ENCODE peak calls at places on chromosomes 11 and 22, in four cellular contexts. S is prostate gland, B is tibial nerve, Q is A549. V is an unnamed sample.

GRCh38 chr22:30969532-30970355 is 679 bp downstream of the TUG1 start:
- DNase-seq in S (no peak), B (no peak), Q (peak), V (no peak)

GRCh38 chr22:33811686-33812085 is 108.6 kb downstream of the LARGE1 start:
- DNase-seq in S (no peak), B (peak), Q (no peak), V (no peak)

GRCh38 chr11:60985991-60986915 is 14.8 kb downstream of the CD6 start:
- DNase-seq in S (no peak), B (no peak), Q (no peak), V (peak)

GRCh38 chr11:77199346-77199745 is 71.3 kb downstream of the MYO7A start:
- DNase-seq in S (no peak), B (no peak), Q (no peak), V (no peak)

GRCh38 chr11:97772696-97773095 is 1248.1 kb upstream of the CNTN5 start:
- DNase-seq in S (no peak), B (no peak), Q (no peak), V (no peak)

GRCh38 chr22:37801946-37802309 is 5.8 kb upstream of the GCAT start:
- DNase-seq in S (no peak), B (no peak), Q (no peak), V (no peak)

GRCh38 chr11:65362320-65362931 is 7.9 kb downstream of the TIGD3 start:
- DNase-seq in S (no peak), B (no peak), Q (no peak), V (no peak)

GRCh38 chr11:134528453-134528852 is 116.4 kb upstream of the B3GAT1 start:
- DNase-seq in S (no peak), B (no peak), Q (no peak), V (no peak)

GRCh38 chr22:44329179-44329796 is 16.5 kb upstream of the SHISAL1 start:
- DNase-seq in S (no peak), B (no peak), Q (no peak), V (peak)

GRCh38 chr22:40791241-40791640 is 27.9 kb downstream of the SLC25A17 start:
- DNase-seq in S (no peak), B (no peak), Q (no peak), V (no peak)

GRCh38 chr22:26957176-26957575 is 299.8 kb downstream of the MIAT start:
- DNase-seq in S (no peak), B (no peak), Q (no peak), V (no peak)

GRCh38 chr22:19270873-19271272 is 20.6 kb downstream of the CLTCL1 start:
- DNase-seq in S (no peak), B (no peak), Q (no peak), V (no peak)

GRCh38 chr11:84413547-84413946 is 1127.4 kb upstream of the CCDC90B start:
- DNase-seq in S (no peak), B (no peak), Q (no peak), V (no peak)

GRCh38 chr11:285894-286220 is 3.1 kb upstream of the PGGHG start:
- DNase-seq in S (no peak), B (peak), Q (no peak), V (no peak)

GRCh38 chr11:34339149-34340064 is 18.4 kb downstream of the ABTB2 start:
- DNase-seq in S (no peak), B (no peak), Q (peak), V (no peak)

GRCh38 chr22:23750744-23751440 is at the start of gene ZNF70:
- DNase-seq in S (peak), B (peak), Q (peak), V (peak)

GRCh38 chr11:74970852-74971395 is 17.8 kb upstream of the NEU3 start:
- DNase-seq in S (no peak), B (no peak), Q (no peak), V (no peak)

GRCh38 chr11:64268687-64269379 is 15.6 kb downstream of the BAD start:
- DNase-seq in S (no peak), B (peak), Q (no peak), V (no peak)

GRCh38 chr11:100640646-100641045 is 46.4 kb upstream of the ARHGAP42 start:
- DNase-seq in S (no peak), B (no peak), Q (no peak), V (no peak)

GRCh38 chr11:119728226-119728626 is 774 bp downstream of the NECTIN1 start:
- DNase-seq in S (peak), B (no peak), Q (peak), V (peak)

GRCh38 chr22:40553014-40553579 is 83.4 kb downstream of the MRTFA start:
- DNase-seq in S (no peak), B (no peak), Q (no peak), V (no peak)

GRCh38 chr22:41834005-41834975 is 1.4 kb downstream of the SREBF2 start:
- DNase-seq in S (no peak), B (no peak), Q (no peak), V (no peak)
- TF ChIP-seq POLR2A in S (no peak), B (no peak), Q (no peak), V (no peak)

GRCh38 chr11:87232320-87232719 is 194.6 kb downstream of the TMEM135 start:
- DNase-seq in S (no peak), B (no peak), Q (no peak), V (no peak)

GRCh38 chr11:87236368-87236767 is 198.6 kb downstream of the TMEM135 start:
- DNase-seq in S (no peak), B (no peak), Q (no peak), V (no peak)

GRCh38 chr11:87239001-87239400 is 201.3 kb downstream of the TMEM135 start:
- DNase-seq in S (no peak), B (no peak), Q (no peak), V (no peak)

GRCh38 chr11:87239531-87239930 is 201.8 kb downstream of the TMEM135 start:
- DNase-seq in S (no peak), B (no peak), Q (no peak), V (no peak)

GRCh38 chr11:87235366-87235765 is 197.6 kb downstream of the TMEM135 start:
- DNase-seq in S (no peak), B (no peak), Q (no peak), V (no peak)
- TF ChIP-seq POLR2A in S (no peak), B (no peak), Q (no peak), V (no peak)

GRCh38 chr22:39283312-39284141 is 35.9 kb downstream of the RPL3 start:
- DNase-seq in S (no peak), B (no peak), Q (no peak), V (peak)
- TF ChIP-seq POLR2A in S (no peak), B (no peak), Q (no peak), V (no peak)

DNA sequence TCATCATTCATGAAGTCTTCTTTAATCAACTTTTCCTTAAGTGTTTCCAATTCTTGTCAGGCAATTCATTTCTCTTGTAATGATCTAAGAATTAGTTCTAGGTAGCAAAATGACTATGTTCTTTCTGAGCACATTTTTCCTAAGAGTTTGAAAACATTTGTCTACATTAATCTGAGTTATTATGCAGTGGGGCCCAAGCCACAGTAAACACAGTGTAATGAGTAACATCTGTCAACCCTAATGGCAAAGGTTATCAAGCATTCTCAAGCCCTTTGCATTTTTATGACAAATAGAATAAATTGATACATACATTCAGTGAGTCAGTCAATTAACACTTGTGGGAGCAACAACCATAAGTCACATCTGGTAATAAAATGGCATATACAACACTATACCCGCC is 106.7 kb upstream of the ZC3H12C start:
- DNase-seq in S (no peak), B (no peak), Q (no peak), V (no peak)
- TF ChIP-seq POLR2A in S (no peak), B (no peak), Q (no peak), V (no peak)

GRCh38 chr11:73176145-73176891 is 34.2 kb upstream of the FCHSD2 start:
- DNase-seq in S (no peak), B (no peak), Q (no peak), V (no peak)

GRCh38 chr11:73178092-73178539 is 36.0 kb upstream of the FCHSD2 start:
- DNase-seq in S (peak), B (peak), Q (peak), V (peak)

GRCh38 chr11:73178681-73179080 is 36.6 kb upstream of the FCHSD2 start:
- DNase-seq in S (no peak), B (no peak), Q (no peak), V (no peak)

GRCh38 chr11:73176892-73177155 is 34.7 kb upstream of the FCHSD2 start:
- DNase-seq in S (no peak), B (no peak), Q (no peak), V (no peak)

DNA sequence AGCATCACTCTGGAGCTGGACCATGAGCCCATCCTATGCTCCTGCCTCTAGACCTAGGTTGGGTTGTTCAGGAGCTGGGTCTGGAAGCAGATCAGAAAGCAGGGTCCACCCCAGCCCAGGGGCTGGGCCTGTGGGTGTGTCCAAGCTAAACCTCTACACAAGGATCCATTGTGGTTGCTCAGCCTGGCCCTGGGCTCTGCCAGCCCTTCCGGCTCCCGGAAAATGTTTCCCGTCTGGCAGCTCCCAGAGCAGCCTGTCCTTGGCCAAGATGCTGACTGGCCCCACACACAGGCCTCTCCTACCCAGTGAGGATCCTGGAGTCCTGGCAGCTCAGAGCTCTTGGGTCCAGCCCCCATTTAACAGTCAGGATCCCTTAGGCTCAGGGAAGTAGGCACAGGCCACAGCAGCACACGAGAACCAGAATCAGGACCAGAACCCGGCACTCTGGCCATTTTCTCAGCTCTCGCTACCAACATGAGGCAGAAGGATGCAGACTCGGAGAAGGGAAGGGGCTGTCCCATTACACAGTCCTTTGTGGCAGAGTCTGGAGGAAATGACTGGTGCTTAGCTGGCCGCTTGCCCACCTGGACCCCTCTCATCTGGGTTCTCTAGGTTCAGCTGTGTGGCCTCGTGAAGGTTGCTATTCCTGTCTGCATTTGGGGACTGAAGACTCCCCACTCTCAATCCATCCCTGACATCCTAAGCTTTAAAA is 35.4 kb upstream of the FCHSD2 start:
- DNase-seq in S (no peak), B (no peak), Q (no peak), V (no peak)
- TF ChIP-seq POLR2A in S (no peak), B (no peak), Q (no peak), V (no peak)

V was measured in H54.